ENCODE peak calls at places on chromosomes 11 and 22, in nine cellular contexts. N is fibroblast of lung, L is GM23338, V is brain microvascular endothelial cell, S is osteoblast, J is body of pancreas, D is cardiac muscle cell, B is IMR-90, H is colonic mucosa. T is an unnamed sample.

GRCh38 chr11:74434528-74434927 is 32.8 kb downstream of the KCNE3 start:
- DNase-seq in L (no peak), B (peak), D (no peak), N (peak), J (no peak), V (no peak), H (no peak), S (no peak), T (no peak)

GRCh38 chr11:123157995-123158394 is 37.1 kb downstream of the CLMP start:
- DNase-seq in S (no peak), V (no peak), J (no peak), N (no peak), D (no peak), H (no peak), B (no peak), L (no peak), T (no peak)

GRCh38 chr11:17939542-17939941 is 73.3 kb downstream of the SERGEF start:
- DNase-seq in N (no peak), H (no peak), L (no peak), D (no peak), S (no peak), V (no peak), J (no peak), B (no peak), T (no peak)

GRCh38 chr11:28820296-28820989 is 712.3 kb downstream of the METTL15 start:
- DNase-seq in V (no peak), N (no peak), L (no peak), D (peak), H (no peak), B (peak), S (no peak), J (no peak), T (no peak)

GRCh38 chr22:36204641-36205032 is 3.0 kb upstream of the APOL4 start:
- DNase-seq in B (no peak), D (no peak), S (no peak), L (peak), H (no peak), N (no peak), J (no peak), V (no peak), T (no peak)

GRCh38 chr11:128339721-128340271 is 247.6 kb downstream of the ETS1 start:
- DNase-seq in B (no peak), L (no peak), H (no peak), N (no peak), S (no peak), V (no peak), D (no peak), J (no peak), T (no peak)

GRCh38 chr11:34647532-34647931 is 26.6 kb downstream of the EHF start:
- DNase-seq in D (no peak), L (no peak), V (no peak), B (peak), J (no peak), H (no peak), N (no peak), S (no peak), T (no peak)

GRCh38 chr11:60891103-60891741 is 15.2 kb downstream of the PRPF19 start:
- DNase-seq in N (peak), D (peak), H (no peak), B (peak), S (no peak), J (no peak), V (peak), L (no peak), T (no peak)

GRCh38 chr22:23651676-23652075 is 19.6 kb upstream of the DRICH1 start:
- DNase-seq in J (no peak), S (no peak), B (no peak), L (no peak), H (no peak), N (no peak), V (no peak), D (no peak), T (no peak)
- H3K27ac ChIP-seq in J (no peak), S (no peak), B (no peak), L (no peak), H (no peak), N (no peak), V (no peak), D (no peak), T (no peak)

DNA sequence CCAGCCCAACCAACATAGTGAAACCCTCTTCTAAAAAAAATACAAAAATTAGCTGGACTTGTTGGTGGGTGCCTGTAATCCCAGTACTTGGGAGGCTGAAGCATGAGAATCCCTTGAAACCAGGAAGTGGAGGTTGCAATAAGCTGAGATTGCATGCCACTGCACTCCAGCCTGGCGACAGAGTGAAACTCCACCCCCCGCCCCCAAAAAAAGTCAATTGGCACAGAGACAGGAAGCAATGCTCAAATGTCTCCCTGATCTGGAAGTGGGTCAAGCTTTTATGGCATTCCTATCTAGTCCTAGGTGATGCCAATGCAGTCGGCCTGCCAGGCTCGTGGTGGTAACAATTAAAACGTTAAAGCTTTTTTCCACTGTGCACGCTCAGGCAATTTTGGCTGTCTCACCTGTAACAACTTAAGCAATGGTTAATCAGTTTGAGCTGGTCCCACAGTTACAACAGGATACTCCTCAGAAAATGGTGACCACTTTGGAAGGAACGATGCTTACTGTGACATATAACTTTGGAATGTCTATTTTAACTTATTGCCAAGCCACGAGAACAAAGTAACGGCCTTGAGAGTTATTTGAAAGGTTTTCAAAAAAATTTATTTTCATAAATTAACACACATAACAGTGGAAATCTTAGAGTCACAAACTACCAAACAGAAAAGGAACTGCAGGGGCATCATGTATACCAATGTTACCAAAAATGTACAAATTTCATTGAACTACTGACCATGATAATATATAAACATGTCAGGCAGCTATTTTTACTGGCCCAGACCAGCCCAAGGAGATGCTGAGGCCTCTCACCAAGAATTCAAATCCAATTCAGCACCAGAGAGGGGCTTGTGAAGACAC is 19.0 kb upstream of the PISD start:
- DNase-seq in J (no peak), N (peak), L (no peak), V (peak), B (peak), D (peak), S (peak), H (peak), T (no peak)
- H3K27ac ChIP-seq in J (peak), N (peak), L (peak), V (peak), B (peak), D (no peak), S (peak), H (no peak), T (peak)

GRCh38 chr11:567629-568258 is 7.0 kb downstream of the RASSF7 start:
- DNase-seq in J (no peak), N (no peak), B (no peak), D (no peak), L (no peak), H (no peak), S (no peak), V (no peak), T (no peak)
- H3K27ac ChIP-seq in J (peak), N (no peak), B (peak), D (peak), L (no peak), H (peak), S (no peak), V (no peak), T (peak)

GRCh38 chr22:30262917-30263741 is 3.5 kb downstream of the OSM start:
- DNase-seq in L (peak), B (peak), J (peak), V (no peak), H (peak), D (peak), S (peak), N (peak), T (no peak)
- H3K27ac ChIP-seq in L (no peak), B (no peak), J (no peak), V (no peak), H (no peak), D (no peak), S (no peak), N (no peak), T (no peak)

DNA sequence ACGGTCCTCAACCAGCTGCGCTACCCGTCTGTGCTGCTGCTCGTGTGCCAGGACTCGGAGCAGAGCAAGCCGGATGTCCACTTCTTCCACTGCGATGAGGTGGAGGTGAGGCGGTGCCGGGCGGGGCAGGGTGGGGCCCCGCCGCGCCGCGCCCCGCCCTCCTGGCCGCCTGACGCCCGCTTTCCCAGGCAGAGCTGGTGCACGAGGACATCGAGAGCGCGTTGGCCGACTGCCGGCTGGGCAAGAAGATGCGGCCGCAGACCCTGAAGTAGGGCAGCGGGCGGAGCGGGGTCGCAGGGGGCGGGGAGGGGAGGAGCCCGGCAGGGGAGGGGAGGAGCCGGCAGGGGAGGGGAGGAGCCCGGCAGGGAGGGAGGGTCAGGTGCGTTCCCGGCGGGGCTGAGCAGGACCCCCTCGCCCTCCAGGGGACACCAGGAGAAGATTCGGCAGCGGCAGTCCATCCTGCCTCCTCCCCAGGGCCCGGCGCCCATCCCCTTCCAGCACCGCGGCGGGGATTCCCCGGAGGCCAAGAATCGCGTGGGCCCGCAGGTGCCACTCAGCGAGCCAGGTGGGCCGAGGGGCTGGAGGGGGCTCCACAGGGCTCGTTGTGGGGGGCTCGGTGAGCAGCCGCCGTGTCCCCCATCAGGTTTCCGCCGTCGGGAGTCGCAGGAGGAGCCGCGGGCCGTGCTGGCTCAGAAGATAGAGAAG is 14.8 kb downstream of the EPS8L2 start:
- DNase-seq in N (peak), L (peak), S (peak), J (no peak), V (no peak), D (no peak), H (peak), B (peak), T (no peak)
- H3K27ac ChIP-seq in N (no peak), L (no peak), S (no peak), J (no peak), V (no peak), D (no peak), H (no peak), B (no peak), T (no peak)

GRCh38 chr22:23509571-23510302 is 70.4 kb downstream of the IGLL1 start:
- DNase-seq in S (peak), H (no peak), J (no peak), D (peak), B (peak), N (no peak), V (peak), L (no peak), T (no peak)
- H3K27ac ChIP-seq in S (no peak), H (no peak), J (no peak), D (peak), B (no peak), N (no peak), V (no peak), L (no peak), T (no peak)